ENCODE peak calls at places on chromosomes 2 and 18, in ten cellular contexts. J is NCI-H1417; R is stimulated activated CD4-positive, alpha-beta T cell treated with anti-CD3 and anti-CD28 coated beads, Interleukin-15, amount 100 ng/mL, for 24 hours; B is activated CD8-positive, alpha-beta memory T cell treated with anti-CD3 and anti-CD28 coated beads, Interleukin-2, amount 50 U/mL, for 4 hours; V is fibroblast of the aortic adventitia; H is colonic mucosa; F is neural progenitor cell; A is GOT3; E is DMS153; I is HFF-Myc. W is an unnamed sample.

GRCh38 chr2:127879899-127880298 is 5.9 kb downstream of the AMMECR1L start:
- DNase-seq in J (no peak), R (no peak), B (no peak), V (no peak), H (no peak), F (no peak), A (no peak), E (no peak), I (no peak), W (no peak)

GRCh38 chr2:58803192-58803591 is 562.1 kb upstream of the FANCL start:
- DNase-seq in J (no peak), R (no peak), B (no peak), V (no peak), H (no peak), F (no peak), A (no peak), E (no peak), I (no peak), W (no peak)

GRCh38 chr18:63240541-63241316 is 78.8 kb downstream of the BCL2 start:
- DNase-seq in J (no peak), R (no peak), B (no peak), V (peak), H (no peak), F (no peak), A (no peak), E (no peak), I (no peak), W (no peak)

GRCh38 chr18:51196116-51196810 is 1.2 kb downstream of the MEX3C start:
- DNase-seq in J (peak), R (peak), B (peak), V (peak), H (peak), F (peak), A (no peak), E (no peak), I (no peak), W (no peak)

GRCh38 chr2:69601179-69601612 is 42.3 kb downstream of the AAK1 start:
- DNase-seq in J (no peak), R (no peak), B (no peak), V (peak), H (no peak), F (no peak), A (no peak), E (no peak), I (no peak), W (no peak)

GRCh38 chr18:47932603-47933002 is 2.1 kb upstream of the SMAD2 start:
- DNase-seq in J (peak), R (no peak), B (no peak), V (no peak), H (no peak), F (peak), A (no peak), E (no peak), I (no peak), W (no peak)

GRCh38 chr18:57797209-57797651 is 5.9 kb downstream of the ATP8B1 start:
- DNase-seq in J (peak), R (no peak), B (no peak), V (no peak), H (peak), F (peak), A (no peak), E (peak), I (no peak), W (no peak)

GRCh38 chr2:144389151-144389929 is 130.6 kb downstream of the ZEB2 start:
- DNase-seq in J (peak), R (no peak), B (no peak), V (no peak), H (peak), F (no peak), A (no peak), E (peak), I (no peak), W (peak)

GRCh38 chr18:31275722-31276463 is 42.1 kb upstream of the DSG1 start:
- DNase-seq in J (no peak), R (no peak), B (no peak), V (no peak), H (peak), F (no peak), A (no peak), E (no peak), I (no peak), W (no peak)

GRCh38 chr2:101502095-101502494 is 27.2 kb upstream of the RFX8 start:
- DNase-seq in J (no peak), R (no peak), B (no peak), V (no peak), H (no peak), F (no peak), A (no peak), E (no peak), I (no peak), W (no peak)

W was measured in endothelial cell.